ENCODE peak calls at places on chromosomes 16 and 17, in four cellular contexts. W, D, M and G are unnamed samples.

GRCh38 chr17:67024736-67025135 is 19.6 kb upstream of the CACNG1 start:
- DNase-seq in W (no peak), D (no peak), M (no peak), G (no peak)

GRCh38 chr16:2988590-2989099 is 8.4 kb upstream of the PKMYT1 start:
- DNase-seq in W (no peak), D (no peak), M (no peak), G (no peak)

GRCh38 chr17:64978138-64978537 is 58.9 kb upstream of the LRRC37A3 start:
- DNase-seq in W (no peak), D (no peak), M (no peak), G (no peak)

GRCh38 chr17:59435238-59435637 is 103.8 kb downstream of the YPEL2 start:
- DNase-seq in W (peak; percentile 84), D (no peak), M (no peak), G (no peak)

GRCh38 chr17:50781167-50781566 is 13.8 kb upstream of the ANKRD40CL start:
- DNase-seq in W (peak; percentile 37), D (no peak), M (no peak), G (no peak)

GRCh38 chr17:47864791-47865216 is 13.8 kb upstream of the SP6 start:
- DNase-seq in W (peak; percentile 53), D (no peak), M (no peak), G (no peak)

GRCh38 chr17:13351046-13351445 is 250.7 kb downstream of the HS3ST3A1 start:
- DNase-seq in W (peak; percentile 77), D (no peak), M (no peak), G (no peak)

GRCh38 chr17:40528692-40529417 is 27.4 kb upstream of the TNS4 start:
- DNase-seq in W (no peak), D (no peak), M (no peak), G (no peak)

GRCh38 chr16:28212532-28212873 is 738 bp upstream of the XPO6 start:
- DNase-seq in W (peak; percentile 61), D (peak; percentile 33), M (no peak), G (no peak)

GRCh38 chr17:80485846-80486245 is 9.4 kb upstream of the NPTX1 start:
- DNase-seq in W (no peak), D (no peak), M (no peak), G (no peak)

GRCh38 chr17:79915850-79916430 is 76.7 kb upstream of the CBX4 start:
- DNase-seq in W (peak; percentile 55), D (peak; percentile 91), M (no peak), G (peak; percentile 77)

GRCh38 chr17:30361766-30362279 is 16.9 kb upstream of the CPD start:
- DNase-seq in W (no peak), D (no peak), M (no peak), G (no peak)

GRCh38 chr17:35664685-35665084 is 66.8 kb upstream of the RASL10B start:
- DNase-seq in W (no peak), D (no peak), M (no peak), G (no peak)

GRCh38 chr16:15715221-15715620 is 65.2 kb downstream of the NDE1 start:
- DNase-seq in W (no peak), D (no peak), M (no peak), G (no peak)

GRCh38 chr16:15483857-15484256 is 49.5 kb downstream of the BMERB1 start:
- DNase-seq in W (no peak), D (no peak), M (no peak), G (no peak)

GRCh38 chr17:64491034-64491860 is 5.6 kb downstream of the POLG2 start:
- DNase-seq in W (peak; percentile 63), D (peak; percentile 23), M (no peak), G (peak; percentile 56)

GRCh38 chr17:49341356-49341755 is 20.7 kb downstream of the ZNF652 start:
- DNase-seq in W (no peak), D (no peak), M (no peak), G (no peak)

GRCh38 chr17:77054926-77055325 is 85.8 kb upstream of the SEC14L1 start:
- DNase-seq in W (no peak), D (no peak), M (peak; percentile 87), G (no peak)

GRCh38 chr16:14362774-14363371 is 267.2 kb downstream of the PARN start:
- DNase-seq in W (peak; percentile 83), D (no peak), M (no peak), G (no peak)

GRCh38 chr17:21286771-21287702 is 2.5 kb downstream of the MAP2K3 start:
- DNase-seq in W (no peak), D (no peak), M (no peak), G (no peak)

GRCh38 chr17:1034652-1035210 is 37.8 kb downstream of the TIMM22 start:
- DNase-seq in W (no peak), D (no peak), M (no peak), G (no peak)

GRCh38 chr17:36944488-36945040 is 4.2 kb upstream of the AATF start:
- DNase-seq in W (no peak), D (no peak), M (no peak), G (no peak)

GRCh38 chr16:86240716-86241363 is 269.5 kb upstream of the FOXF1 start:
- DNase-seq in W (no peak), D (no peak), M (no peak), G (no peak)
- TF ChIP-seq EZH2phosphoT487 in W (no peak), D (no peak), M (no peak), G (no peak)

DNA sequence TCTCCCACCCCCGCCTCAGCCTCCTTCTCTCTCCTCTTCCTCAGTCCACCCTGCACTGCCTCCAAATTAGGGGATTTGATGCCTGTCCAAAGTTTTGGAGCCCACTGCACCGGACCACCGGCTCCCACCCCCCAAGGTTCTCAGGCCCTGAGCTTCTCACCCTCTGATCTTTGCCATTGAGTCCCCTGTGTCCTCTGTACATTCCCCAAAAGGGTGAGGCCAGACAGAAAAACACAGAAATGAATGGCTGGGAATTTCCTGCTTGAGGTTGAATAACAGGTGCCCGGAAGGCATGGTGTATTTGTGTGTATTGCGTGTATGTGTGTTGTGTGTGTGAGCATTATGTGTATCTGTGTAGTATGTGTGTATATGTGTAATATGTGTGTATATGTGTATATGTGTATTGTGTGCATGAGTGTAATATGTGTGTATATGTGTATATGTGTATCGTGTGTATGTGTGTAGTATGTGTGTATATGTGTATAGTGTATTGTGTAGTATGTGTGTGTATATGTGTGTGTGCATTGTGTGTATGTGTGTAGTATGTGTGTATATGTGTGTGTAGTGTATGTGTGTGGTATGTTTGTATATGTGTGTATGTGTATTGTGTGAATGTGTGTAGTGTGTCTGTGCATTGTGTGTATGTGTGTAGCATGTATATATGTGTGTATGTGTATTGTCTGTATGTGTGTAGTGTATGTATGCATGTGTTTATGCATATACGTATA is 16.0 kb upstream of the CCL17 start:
- DNase-seq in W (no peak), D (no peak), M (no peak), G (no peak)
- TF ChIP-seq EZH2phosphoT487 in W (no peak), D (no peak), M (no peak), G (no peak)

DNA sequence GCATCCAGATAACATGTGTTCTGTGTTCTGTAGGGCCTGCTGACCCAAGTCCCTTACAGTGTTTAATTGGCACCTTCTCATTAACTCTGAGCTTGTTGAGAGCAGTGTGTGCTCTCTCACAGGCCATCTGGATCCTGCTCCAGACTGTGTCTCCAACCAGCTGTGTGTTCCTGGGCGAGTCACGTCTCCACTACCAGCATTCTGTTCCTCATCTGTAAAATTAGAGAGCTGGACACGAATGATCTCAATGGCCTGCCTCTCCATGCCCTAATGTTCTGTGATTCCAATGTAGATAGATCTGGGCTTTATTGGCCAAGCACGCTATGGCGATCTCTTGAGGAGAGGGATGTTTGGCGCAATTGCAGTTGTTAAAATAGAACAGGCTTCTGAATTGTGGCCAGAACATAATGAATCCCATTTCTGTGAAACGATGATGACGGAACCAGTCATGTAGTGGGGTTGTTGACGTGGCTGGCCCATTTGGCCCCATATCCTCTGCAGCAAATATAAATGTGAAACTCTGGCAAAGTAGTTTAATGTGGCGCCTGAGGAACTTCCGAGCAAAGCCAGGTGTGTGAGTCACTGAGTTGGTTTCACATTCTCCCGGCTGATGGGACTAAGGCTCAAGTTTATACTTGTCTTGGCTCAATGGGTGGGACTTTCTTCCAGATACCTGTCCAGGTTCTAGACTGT is 22.2 kb downstream of the TBX4 start:
- DNase-seq in W (peak; percentile 87), D (no peak), M (no peak), G (no peak)
- TF ChIP-seq EZH2phosphoT487 in W (no peak), D (no peak), M (no peak), G (no peak)

GRCh38 chr17:74430385-74430705 is 1.5 kb upstream of the GPRC5C start:
- DNase-seq in W (no peak), D (no peak), M (no peak), G (no peak)

GRCh38 chr17:74432484-74433391 is 850 bp downstream of the GPRC5C start:
- DNase-seq in W (no peak), D (peak; percentile 53), M (no peak), G (peak; percentile 73)

GRCh38 chr17:74431568-74432483 is at the start of gene GPRC5C:
- DNase-seq in W (peak; percentile 50), D (peak; percentile 95), M (peak; percentile 84), G (peak; percentile 88)

GRCh38 chr17:74429604-74430384 is 2.1 kb upstream of the GPRC5C start:
- DNase-seq in W (no peak), D (peak; percentile 76), M (no peak), G (peak; percentile 41)

DNA sequence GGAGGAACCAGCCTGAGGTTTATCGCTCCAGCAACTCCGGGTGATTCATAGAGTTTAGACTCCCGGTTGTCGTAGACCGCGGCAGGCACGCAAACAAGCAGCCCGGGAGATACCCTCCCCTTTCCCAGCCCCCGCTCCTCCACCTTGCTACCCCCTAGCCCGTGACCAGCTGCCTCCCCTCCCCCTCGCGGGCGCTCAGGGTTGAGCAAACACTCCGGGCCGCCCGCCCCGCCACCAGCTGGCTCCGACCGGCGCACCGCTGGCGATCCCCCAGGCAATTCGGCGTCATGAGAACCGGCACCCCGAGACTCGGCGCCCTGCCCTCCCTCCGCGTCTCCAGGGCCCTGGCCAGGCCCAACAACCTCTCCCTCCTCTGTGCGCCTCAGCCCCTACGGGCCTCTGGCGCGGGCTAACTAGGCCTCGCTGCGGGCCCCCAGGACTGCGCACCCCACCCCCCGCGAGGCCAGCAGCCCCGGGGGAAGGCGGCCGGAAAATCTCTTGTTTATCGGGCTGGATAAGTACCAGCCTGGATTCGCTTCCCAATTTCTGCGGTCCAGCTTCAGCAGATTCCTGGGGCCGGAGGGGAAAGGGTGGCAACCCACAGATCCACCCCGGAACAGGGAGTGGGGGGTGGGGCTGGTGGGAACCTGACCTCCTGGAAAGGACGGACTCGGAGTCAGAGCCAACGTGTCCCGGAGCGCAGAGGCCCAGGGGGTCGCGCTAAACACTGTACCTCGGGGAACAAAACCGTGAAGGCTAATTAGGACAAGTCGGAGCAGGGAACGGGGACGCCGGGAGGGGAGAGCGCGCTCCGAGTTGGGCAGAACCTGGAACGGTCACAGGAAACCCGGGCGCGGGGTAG is 951 bp upstream of the GPRC5C start:
- DNase-seq in W (peak; percentile 85), D (peak; percentile 97), M (peak; percentile 72), G (peak; percentile 80)
- TF ChIP-seq EZH2phosphoT487 in W (no peak), D (no peak), M (no peak), G (no peak)

GRCh38 chr17:16287563-16288027 is 65.7 kb downstream of the CENPV start:
- DNase-seq in W (peak; percentile 61), D (peak; percentile 46), M (no peak), G (no peak)
- TF ChIP-seq EZH2phosphoT487 in W (no peak), D (no peak), M (no peak), G (no peak)

GRCh38 chr17:7156342-7156940 is 22.7 kb downstream of the ASGR1 start:
- DNase-seq in W (no peak), D (no peak), M (no peak), G (no peak)
- TF ChIP-seq EZH2phosphoT487 in W (no peak), D (no peak), M (no peak), G (no peak)

GRCh38 chr16:30561212-30561816 is 3.1 kb upstream of the ZNF764 start:
- DNase-seq in W (no peak), D (no peak), M (no peak), G (peak; percentile 69)
- TF ChIP-seq EZH2phosphoT487 in W (no peak), D (no peak), M (no peak), G (no peak)